ENCODE peak calls at places on chromosomes 6 and 20, in five cellular contexts. J is activated CD8-positive, alpha-beta T cell treated with anti-CD3 and anti-CD28 coated beads, Interleukin-2, amount 10 ng/mL, durations not matched to agents 7 days and 5 days; C is cardiac fibroblast; G is NCI-H1092 treated with DMSO at 0.1 percent for 48 hours; I is stimulated activated effector memory CD8-positive, alpha-beta T cell treated with anti-CD3 and anti-CD28 coated beads, Interleukin-12 subunit alpha, Interleukin-12 subunit beta, amount 100 ng/mL, for 72 hours. O is an unnamed sample.

GRCh38 chr20:51624157-51624731 is 81.7 kb upstream of the NFATC2 start:
- DNase-seq in I (peak), G (peak), J (peak), C (peak), O (no peak)

GRCh38 chr6:28117386-28118050 is 6.9 kb upstream of the ZSCAN16 start:
- DNase-seq in C (no peak), G (no peak), J (no peak), I (no peak), O (no peak)

GRCh38 chr6:138848461-138848860 is 52.6 kb downstream of the ECT2L start:
- DNase-seq in G (no peak), I (no peak), J (no peak), C (no peak), O (no peak)

GRCh38 chr20:26208296-26209091 is 511.8 kb upstream of the ZNF337 start:
- DNase-seq in I (no peak), J (peak), C (no peak), G (no peak), O (no peak)

GRCh38 chr6:118588626-118589025 is 40.5 kb downstream of the PLN start:
- DNase-seq in C (no peak), J (no peak), I (no peak), G (no peak), O (no peak)

GRCh38 chr20:1130849-1131248 is 12.4 kb downstream of the PSMF1 start:
- DNase-seq in C (no peak), G (no peak), J (no peak), I (no peak), O (no peak)

GRCh38 chr6:43725643-43726580 is 38.3 kb upstream of the MRPS18A start:
- DNase-seq in I (no peak), G (no peak), C (no peak), J (peak), O (no peak)

GRCh38 chr6:118705799-118706481 is 54.5 kb upstream of the CEP85L start:
- DNase-seq in G (no peak), I (no peak), C (peak), J (peak), O (no peak)

GRCh38 chr6:83071707-83072106 is 4.2 kb downstream of the DOP1A start:
- DNase-seq in C (no peak), I (no peak), J (no peak), G (no peak), O (no peak)

GRCh38 chr6:131062245-131063027 is 609 bp downstream of the EPB41L2 start:
- DNase-seq in I (peak), G (no peak), C (no peak), J (no peak), O (no peak)

GRCh38 chr6:35081426-35081851 is 59.7 kb downstream of the TCP11 start:
- DNase-seq in C (no peak), I (no peak), G (no peak), J (no peak), O (no peak)

GRCh38 chr6:34490390-34491090 is 24.7 kb downstream of the PACSIN1 start:
- DNase-seq in I (no peak), G (no peak), C (no peak), J (no peak), O (no peak)

GRCh38 chr20:32495949-32496348 is 89.2 kb downstream of the NOL4L start:
- DNase-seq in J (no peak), G (no peak), C (no peak), I (no peak), O (no peak)

GRCh38 chr20:64069614-64070243 is 6.7 kb downstream of the TCEA2 start:
- DNase-seq in G (no peak), I (no peak), C (no peak), J (no peak), O (no peak)

GRCh38 chr6:163148781-163149534 is 265.6 kb upstream of the QKI start:
- DNase-seq in C (no peak), J (no peak), G (no peak), I (no peak), O (no peak)

GRCh38 chr6:124670801-124671200 is 291.4 kb upstream of the RNF217 start:
- DNase-seq in I (no peak), C (no peak), J (no peak), G (peak), O (no peak)

GRCh38 chr6:95578106-95578410 is 723 bp downstream of the MANEA start:
- DNase-seq in G (no peak), C (no peak), I (no peak), J (no peak), O (no peak)

GRCh38 chr6:133034509-133035206 is 206.5 kb upstream of the EYA4 start:
- DNase-seq in C (no peak), G (no peak), I (no peak), J (no peak), O (no peak)

GRCh38 chr6:126773122-126773805 is 345.2 kb upstream of the RSPO3 start:
- DNase-seq in I (no peak), J (no peak), C (peak), G (no peak), O (no peak)

GRCh38 chr6:142290851-142291250 is 11.0 kb upstream of the ADGRG6 start:
- DNase-seq in C (no peak), I (no peak), G (no peak), J (no peak), O (no peak)

GRCh38 chr6:126373344-126373743 is 33.4 kb downstream of the CENPW start:
- DNase-seq in I (no peak), J (no peak), G (no peak), C (no peak), O (no peak)

O was measured in BJ.